ENCODE peak calls at places on chromosomes 1 and 21, in four cellular contexts. E is transverse colon, F is HCT116, C is Peyer's patch. H is an unnamed sample.

GRCh38 chr1:6099297-6099696 is 53.6 kb downstream of the KCNAB2 start:
- DNase-seq in E (no peak), F (no peak), C (no peak), H (no peak)

GRCh38 chr21:43369124-43369523 is 57.8 kb downstream of the SIK1 start:
- DNase-seq in E (no peak), F (no peak), C (no peak), H (no peak)

GRCh38 chr1:207243756-207244408 is 77.6 kb upstream of the CD55 start:
- DNase-seq in E (no peak), F (no peak), C (no peak), H (no peak)

GRCh38 chr1:160407819-160408801 is 7.7 kb downstream of the VANGL2 start:
- DNase-seq in E (peak; percentile 22), F (peak; percentile 29), C (no peak), H (no peak)

GRCh38 chr1:151790940-151791651 is 796 bp upstream of the TDRKH start:
- DNase-seq in E (peak; percentile 48), F (no peak), C (no peak), H (no peak)

GRCh38 chr1:222081859-222082258 is 340.0 kb upstream of the DUSP10 start:
- DNase-seq in E (no peak), F (no peak), C (no peak), H (no peak)

GRCh38 chr21:29648710-29649240 is 291.0 kb downstream of the GRIK1 start:
- DNase-seq in E (no peak), F (no peak), C (no peak), H (no peak)

GRCh38 chr1:32334864-32335618 is 992 bp downstream of the MARCKSL1 start:
- DNase-seq in E (peak; percentile 65), F (no peak), C (peak; percentile 77), H (peak; percentile 70)

GRCh38 chr1:15952317-15953258 is 23.3 kb downstream of the ZBTB17 start:
- DNase-seq in E (no peak), F (peak; percentile 38), C (no peak), H (no peak)

GRCh38 chr1:201885531-201886075 is 3.1 kb upstream of the SHISA4 start:
- DNase-seq in E (no peak), F (peak; percentile 26), C (no peak), H (no peak)

GRCh38 chr1:153985341-153985912 is 712 bp downstream of the RAB13 start:
- DNase-seq in E (peak; percentile 36), F (no peak), C (no peak), H (no peak)

GRCh38 chr1:36359911-36360310 is 25.8 kb downstream of the STK40 start:
- DNase-seq in E (no peak), F (no peak), C (no peak), H (peak; percentile 63)

GRCh38 chr1:237429252-237429651 is 387.3 kb downstream of the RYR2 start:
- DNase-seq in E (no peak), F (no peak), C (no peak), H (no peak)

GRCh38 chr1:201360486-201360885 is 17.0 kb downstream of the TNNT2 start:
- DNase-seq in E (no peak), F (no peak), C (peak; percentile 34), H (no peak)

GRCh38 chr1:159030311-159030710 is 20.6 kb downstream of the IFI16 start:
- DNase-seq in E (no peak), F (no peak), C (no peak), H (no peak)

GRCh38 chr21:45421071-45421845 is 16.3 kb downstream of the COL18A1 start:
- DNase-seq in E (peak; percentile 67), F (no peak), C (no peak), H (no peak)

GRCh38 chr1:151568626-151569088 is 28.5 kb downstream of the TUFT1 start:
- DNase-seq in E (no peak), F (no peak), C (no peak), H (peak; percentile 18)

GRCh38 chr1:225974454-225974853 is 24.7 kb downstream of the SDE2 start:
- DNase-seq in E (no peak), F (no peak), C (no peak), H (no peak)

GRCh38 chr1:226638608-226639007 is 90.0 kb downstream of the STUM start:
- DNase-seq in E (peak; percentile 7), F (no peak), C (peak; percentile 34), H (no peak)

GRCh38 chr1:15692121-15692682 is 8.1 kb downstream of the PLEKHM2 start:
- DNase-seq in E (no peak), F (no peak), C (no peak), H (no peak)

GRCh38 chr1:185108324-185108723 is 48.4 kb downstream of the TRMT1L start:
- DNase-seq in E (no peak), F (no peak), C (no peak), H (no peak)

GRCh38 chr1:44786138-44786840 is 1.7 kb downstream of the BEST4 start:
- DNase-seq in E (peak; percentile 84), F (peak; percentile 45), C (peak; percentile 86), H (peak; percentile 83)

GRCh38 chr1:13783551-13783950 is 83.6 kb downstream of the PRDM2 start:
- DNase-seq in E (no peak), F (no peak), C (no peak), H (no peak)

GRCh38 chr1:173224280-173224886 is 17.3 kb upstream of the TNFSF4 start:
- DNase-seq in E (no peak), F (no peak), C (no peak), H (no peak)

GRCh38 chr1:55146781-55147180 is 68.4 kb downstream of the USP24 start:
- DNase-seq in E (peak; percentile 17), F (no peak), C (no peak), H (no peak)

GRCh38 chr1:186985889-186986491 is 157.2 kb downstream of the PLA2G4A start:
- DNase-seq in E (no peak), F (peak; percentile 38), C (no peak), H (peak; percentile 31)

GRCh38 chr1:206703647-206704046 is 18.9 kb downstream of the MAPKAPK2 start:
- DNase-seq in E (no peak), F (no peak), C (no peak), H (no peak)

GRCh38 chr1:21931171-21932093 is 5.7 kb downstream of the HSPG2 start:
- DNase-seq in E (peak; percentile 71), F (peak; percentile 43), C (no peak), H (no peak)

GRCh38 chr1:26164036-26164927 is 4.5 kb downstream of the C1orf232 start:
- DNase-seq in E (peak; percentile 28), F (no peak), C (peak; percentile 68), H (peak; percentile 56)

GRCh38 chr1:199322278-199322677 is 683.4 kb downstream of the PTPRC start:
- DNase-seq in E (no peak), F (no peak), C (no peak), H (no peak)

GRCh38 chr1:227299238-227299637 is 19.1 kb downstream of the CDC42BPA start:
- DNase-seq in E (no peak), F (no peak), C (no peak), H (no peak)

GRCh38 chr1:203797216-203797615 is 1.8 kb downstream of the ZBED6 start:
- DNase-seq in E (no peak), F (no peak), C (no peak), H (no peak)

GRCh38 chr1:203796223-203796747 is 862 bp downstream of the ZBED6 start:
- DNase-seq in E (peak; percentile 36), F (no peak), C (no peak), H (peak; percentile 28)

GRCh38 chr1:203800001-203800400 is 4.6 kb downstream of the ZBED6 start:
- DNase-seq in E (no peak), F (no peak), C (no peak), H (no peak)

GRCh38 chr1:203797948-203798347 is 2.5 kb downstream of the ZBED6 start:
- DNase-seq in E (peak; percentile 19), F (no peak), C (no peak), H (no peak)

DNA sequence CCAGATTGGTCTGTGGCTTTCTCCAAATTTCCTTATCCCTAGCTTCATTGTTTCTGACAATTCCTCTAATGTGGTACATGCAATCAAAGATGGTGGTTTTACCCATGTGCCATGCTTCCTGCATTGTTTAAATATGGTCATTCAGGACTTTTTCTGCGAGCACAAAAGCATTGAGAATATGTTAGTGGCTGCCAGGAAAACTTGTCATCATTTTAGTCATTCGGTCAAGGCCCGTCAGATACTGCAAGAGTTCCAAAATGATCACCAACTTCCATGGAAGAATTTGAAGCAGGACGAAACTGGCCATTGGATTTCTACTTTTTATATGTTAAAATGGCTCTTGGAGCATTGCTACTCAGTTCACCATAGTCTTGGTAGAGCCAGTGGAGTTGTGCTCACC is 3.7 kb downstream of the ZBED6 start:
- DNase-seq in E (no peak), F (no peak), C (no peak), H (no peak)
- H3K4me3 ChIP-seq in E (no peak overlapping the region), F (no peak overlapping the region), C (no peak overlapping the region), H (no peak overlapping the region)

GRCh38 chr21:33972539-33972938 is 56.9 kb upstream of the ATP5PO start:
- DNase-seq in E (no peak), F (no peak), C (no peak), H (no peak)

GRCh38 chr21:33969600-33969999 is 54.0 kb upstream of the ATP5PO start:
- DNase-seq in E (no peak), F (no peak), C (no peak), H (no peak)

GRCh38 chr21:33973268-33973667 is 57.7 kb upstream of the ATP5PO start:
- DNase-seq in E (no peak), F (no peak), C (no peak), H (no peak)

GRCh38 chr21:33968998-33969353 is 53.4 kb upstream of the ATP5PO start:
- DNase-seq in E (no peak), F (no peak), C (no peak), H (no peak)

GRCh38 chr21:33971492-33972013 is 55.9 kb upstream of the ATP5PO start:
- DNase-seq in E (no peak), F (no peak), C (no peak), H (no peak)
- H3K4me1 ChIP-seq in E (peaks cover 27% of the 10 kb centered on the region), F (peaks cover 20% of the 10 kb centered on the region), C (peaks cover 50% of the 10 kb centered on the region), H (peaks cover 17% of the 10 kb centered on the region)

DNA sequence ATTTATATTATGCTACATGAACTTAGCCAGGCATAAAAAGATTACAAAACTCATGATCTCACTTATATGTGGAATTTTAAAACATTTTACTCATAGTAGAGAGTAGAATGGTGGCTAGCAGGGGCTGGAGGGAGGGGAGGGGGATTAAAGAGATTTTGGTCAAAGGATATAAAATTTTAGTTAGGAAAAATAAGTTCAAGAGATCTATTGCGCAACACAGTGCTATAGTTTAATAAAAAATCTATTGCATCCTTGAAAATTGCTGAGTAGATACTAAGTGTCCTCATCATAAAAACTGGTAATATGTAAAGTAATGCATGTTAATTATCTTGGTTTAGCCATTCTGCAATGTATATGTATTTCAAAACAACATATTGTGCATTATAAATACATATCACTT is 635.6 kb upstream of the NEGR1 start:
- DNase-seq in E (no peak), F (no peak), C (no peak), H (no peak)
- H3K4me3 ChIP-seq in E (no peak overlapping the region), F (no peak overlapping the region), C (no peak overlapping the region), H (no peak overlapping the region)

GRCh38 chr1:27423701-27424100 is 31.3 kb downstream of the GPR3 start:
- DNase-seq in E (no peak), F (no peak), C (no peak), H (no peak)
- H3K4me1 ChIP-seq in E (peaks cover 27% of the 10 kb centered on the region), F (no peaks in the 10 kb centered on the region), C (peaks cover 14% of the 10 kb centered on the region), H (peaks cover 9% of the 10 kb centered on the region)

H was measured in naive thymus-derived CD4-positive, alpha-beta T cell.